ENCODE peak calls at places on chromosomes 1 and 21, in six cellular contexts. L, T, Q, M, X and I are unnamed samples.

GRCh38 chr1:173478099-173478555 is 992 bp downstream of the PRDX6 start:
- DNase-seq in L (peak; percentile 45), T (peak; percentile 83), X (peak; percentile 50), Q (no peak), M (peak; percentile 51), I (peak; percentile 8)

GRCh38 chr1:33660244-33660643 is 187.8 kb downstream of the ZSCAN20 start:
- DNase-seq in Q (no peak), T (no peak), M (no peak), L (no peak), X (no peak), I (no peak)

GRCh38 chr1:170326221-170326620 is 180.5 kb downstream of the NTMT2 start:
- DNase-seq in M (no peak), X (no peak), Q (no peak), L (no peak), T (no peak), I (no peak)

GRCh38 chr1:202662081-202662480 is 48.2 kb downstream of the SYT2 start:
- DNase-seq in X (no peak), M (no peak), Q (no peak), L (no peak), T (no peak), I (no peak)

GRCh38 chr1:16155537-16156410 is at the start of gene EPHA2:
- DNase-seq in X (peak; percentile 91), Q (no peak), M (no peak), T (peak; percentile 86), L (peak; percentile 91), I (no peak)

GRCh38 chr1:102098536-102098935 is 101.8 kb upstream of the OLFM3 start:
- DNase-seq in M (no peak), T (no peak), L (no peak), Q (no peak), X (no peak), I (no peak)

GRCh38 chr1:213082778-213083445 is 31.9 kb downstream of the RPS6KC1 start:
- DNase-seq in X (no peak), T (peak; percentile 16), Q (no peak), M (no peak), L (no peak), I (no peak)

GRCh38 chr1:222009105-222009730 is 267.3 kb upstream of the DUSP10 start:
- DNase-seq in X (no peak), M (no peak), Q (peak; percentile 43), L (no peak), T (peak; percentile 42), I (peak; percentile 40)

GRCh38 chr1:27556781-27557595 is 47.0 kb downstream of the AHDC1 start:
- DNase-seq in Q (no peak), X (peak; percentile 94), L (peak; percentile 88), T (peak; percentile 97), M (peak; percentile 89), I (peak; percentile 95)

GRCh38 chr1:212920895-212921294 is 29.4 kb upstream of the VASH2 start:
- DNase-seq in Q (no peak), X (no peak), L (no peak), T (no peak), M (no peak), I (peak; percentile 41)

GRCh38 chr1:161739865-161740566 is 9.6 kb upstream of the DUSP12 start:
- DNase-seq in X (no peak), T (no peak), L (no peak), Q (no peak), M (no peak), I (no peak)

GRCh38 chr1:161737625-161738024 is 12.0 kb upstream of the DUSP12 start:
- DNase-seq in T (no peak), X (no peak), M (no peak), L (no peak), Q (no peak), I (no peak)

GRCh38 chr1:161740871-161741270 is 8.7 kb upstream of the DUSP12 start:
- DNase-seq in T (no peak), L (no peak), X (no peak), M (no peak), Q (no peak), I (no peak)

GRCh38 chr1:161736332-161736969 is 13.1 kb upstream of the DUSP12 start:
- DNase-seq in X (no peak), Q (no peak), L (no peak), M (no peak), T (peak; percentile 57), I (no peak)

DNA sequence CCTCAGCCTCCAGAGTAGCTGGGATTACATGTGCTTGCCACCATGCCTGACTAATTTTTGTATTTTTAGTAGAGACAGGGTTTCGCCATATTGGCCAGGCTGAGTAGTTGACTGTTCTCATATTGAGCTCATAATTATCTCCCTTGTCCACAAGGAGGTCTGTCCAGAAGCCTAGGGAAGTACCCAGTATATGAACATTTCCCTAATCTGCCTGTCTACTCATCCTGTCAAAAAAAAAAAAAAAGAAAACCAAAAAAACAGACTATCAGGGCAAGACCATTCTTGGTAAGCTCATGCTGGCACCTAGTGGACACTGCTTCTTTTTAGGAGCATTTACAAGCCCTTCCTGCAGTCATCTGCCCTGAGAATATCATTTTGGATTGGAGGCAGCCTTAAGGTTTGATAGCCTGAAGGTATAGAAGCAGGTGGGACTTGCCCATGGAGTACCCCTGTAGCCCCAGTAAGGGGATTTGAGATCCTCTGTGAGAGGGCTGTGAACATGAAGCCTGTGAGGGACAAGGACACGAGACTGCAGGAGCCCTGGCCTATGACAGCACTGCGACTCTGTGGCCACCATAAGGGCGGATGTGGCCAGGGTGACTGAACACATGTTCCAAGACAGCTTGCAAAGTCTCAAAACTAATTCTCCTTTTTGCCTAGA is 10.8 kb upstream of the DUSP12 start:
- DNase-seq in L (no peak), Q (no peak), M (no peak), X (peak; percentile 26), T (peak; percentile 91), I (peak; percentile 67)
- TF ChIP-seq CTCF in L (peak; percentile 11), Q (peak; percentile 77), M (peak; percentile 63), X (peak; percentile 50), T (peak; percentile 64), I (peak; percentile 40)

DNA sequence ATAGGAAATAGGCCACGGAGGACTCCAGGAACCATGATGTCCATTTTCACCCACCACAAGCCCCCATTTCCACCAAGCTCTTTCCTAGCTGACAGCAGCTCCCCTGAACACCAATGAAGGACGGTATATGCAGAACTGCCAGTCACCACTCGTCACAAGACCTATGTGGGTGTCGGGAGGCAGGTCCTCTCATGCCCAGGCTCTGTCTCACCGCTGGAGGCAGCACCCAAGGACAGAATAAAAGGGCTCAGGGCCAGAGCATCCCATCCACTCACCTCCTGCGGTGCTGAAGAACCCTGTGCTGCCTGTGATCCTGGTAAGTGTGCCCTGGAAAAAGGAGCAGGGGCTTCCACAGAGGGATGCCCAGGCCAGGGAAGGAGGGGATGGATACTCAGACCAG is at the start of gene LCE1F:
- DNase-seq in Q (no peak), X (no peak), L (no peak), T (no peak), M (no peak), I (no peak)
- TF ChIP-seq CTCF in Q (no peak), X (no peak), L (no peak), T (no peak), M (no peak), I (no peak)

DNA sequence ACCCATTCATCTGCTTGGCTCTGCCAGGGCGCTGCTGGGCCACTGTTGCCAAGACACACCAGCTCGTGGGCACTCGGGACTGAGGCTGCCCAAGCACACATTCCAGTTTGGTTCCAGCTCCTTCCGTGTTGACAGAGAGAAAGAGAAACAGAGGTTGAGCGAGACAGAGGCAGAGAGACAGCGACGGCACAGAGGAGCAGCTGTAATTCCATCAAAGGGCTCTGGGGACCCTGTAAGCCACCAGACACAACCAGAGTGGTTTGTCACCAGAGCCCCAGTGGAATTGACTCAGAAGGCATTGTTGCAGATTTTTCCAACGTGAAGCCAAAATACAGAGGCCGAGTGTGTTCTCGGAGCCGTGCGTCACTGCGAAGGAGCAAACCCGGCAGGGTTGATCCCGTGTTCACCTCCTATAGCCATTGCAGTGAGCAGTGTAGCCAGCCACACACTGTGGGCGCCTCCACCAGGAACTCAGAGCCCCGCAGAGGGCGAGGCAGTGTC is 33.5 kb downstream of the SYF2 start:
- DNase-seq in X (peak; percentile 20), M (no peak), L (no peak), T (peak; percentile 54), Q (no peak), I (no peak)
- TF ChIP-seq CTCF in X (peak; percentile 27), M (no peak), L (no peak), T (no peak), Q (no peak), I (no peak)

GRCh38 chr1:67264152-67264551 is 43.5 kb upstream of the IL12RB2 start:
- DNase-seq in M (no peak), L (no peak), X (no peak), Q (no peak), T (no peak), I (no peak)

GRCh38 chr1:67264899-67265298 is 42.8 kb upstream of the IL12RB2 start:
- DNase-seq in Q (no peak), T (no peak), M (no peak), L (no peak), X (no peak), I (no peak)

GRCh38 chr1:67257173-67257535 is 50.5 kb upstream of the IL12RB2 start:
- DNase-seq in T (no peak), M (no peak), X (no peak), Q (no peak), L (no peak), I (no peak)

GRCh38 chr1:67262735-67263134 is 44.9 kb upstream of the IL12RB2 start:
- DNase-seq in Q (no peak), L (no peak), M (no peak), X (no peak), T (no peak), I (no peak)

DNA sequence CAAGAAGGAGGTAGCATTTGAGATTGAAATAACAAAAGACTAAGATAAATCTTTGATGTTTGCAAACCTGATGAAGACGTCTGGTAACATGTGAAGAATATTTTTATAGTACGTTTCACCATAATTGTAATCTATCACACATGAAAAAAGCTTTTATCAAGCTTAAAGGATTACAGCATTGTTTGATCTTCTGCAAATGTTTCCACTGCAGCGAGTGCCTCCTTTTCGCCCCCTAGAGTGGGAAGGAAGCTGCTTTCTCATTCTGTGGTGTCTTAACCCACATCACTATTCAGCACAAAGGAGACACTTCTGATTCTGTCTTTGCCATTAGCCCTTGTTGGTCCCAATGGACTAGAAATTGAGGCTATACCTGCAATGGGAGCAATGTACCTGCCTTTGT is 46.0 kb upstream of the IL12RB2 start:
- DNase-seq in M (no peak), Q (no peak), T (no peak), L (no peak), X (no peak), I (no peak)
- TF ChIP-seq CTCF in M (peak; percentile 6), Q (peak; percentile 29), T (peak; percentile 30), L (peak; percentile 13), X (no peak), I (peak; percentile 3)

DNA sequence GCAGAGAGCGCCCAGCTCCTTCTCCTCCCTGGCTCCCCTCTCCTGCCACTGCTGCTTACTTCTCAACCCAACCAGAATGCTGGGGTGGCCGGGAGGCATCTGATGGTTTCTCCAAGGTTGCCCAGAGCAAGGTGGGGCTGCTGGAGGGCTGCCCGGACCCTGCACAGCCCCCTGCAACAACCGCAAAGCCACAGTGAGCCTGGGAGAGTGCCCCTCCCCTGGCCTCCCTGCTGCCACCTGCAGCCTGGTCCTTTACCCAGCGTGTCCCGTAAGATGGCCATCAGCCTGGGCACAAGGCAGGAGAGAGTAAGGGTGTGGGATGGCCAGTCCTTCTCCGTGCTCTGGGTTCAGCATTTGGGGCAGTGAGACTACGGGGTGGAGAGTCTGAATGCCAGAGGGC is 17.0 kb downstream of the MX2 start:
- DNase-seq in L (no peak), Q (no peak), T (no peak), X (no peak), M (no peak), I (no peak)
- TF ChIP-seq CTCF in L (no peak), Q (no peak), T (no peak), X (no peak), M (no peak), I (no peak)